ENCODE peak calls at places on chromosomes 4 and X, in eight cellular contexts. F is GF-D8, Z is fibroblast of mammary gland, P is NCI-H2081, R is KG1, S is G401, J is HT-29, O is Right ventricle myocardium superior. A is an unnamed sample.
A peak's percentile ranks its signal among the peaks of the same experiment; 100 is the strongest.

GRCh38 chr4:75018811-75019210 is 85.9 kb downstream of the PARM1 start:
- DNase-seq in F (no peak), Z (no peak), P (no peak), R (no peak), S (no peak), J (no peak), O (no peak), A (no peak)

GRCh38 chr4:72326692-72327632 is 242.1 kb downstream of the ADAMTS3 start:
- DNase-seq in F (no peak), Z (peak; percentile 57), P (peak; percentile 18), R (no peak), S (peak; percentile 23), J (peak; percentile 20), O (no peak), A (no peak)

GRCh38 chr4:151541438-151542071 is 132.6 kb downstream of the FHIP1A start:
- DNase-seq in F (no peak), Z (peak; percentile 98), P (peak; percentile 73), R (no peak), S (no peak), J (peak; percentile 19), O (no peak), A (peak; percentile 54)

GRCh38 chr4:127997534-127998388 is 32.6 kb downstream of the ABHD18 start:
- DNase-seq in F (no peak), Z (peak; percentile 57), P (no peak), R (no peak), S (no peak), J (peak; percentile 60), O (no peak), A (peak; percentile 6)

GRCh38 chrX:153703036-153703370 is 15.3 kb downstream of the SLC6A8 start:
- DNase-seq in F (no peak), Z (peak; percentile 79), P (no peak), R (no peak), S (peak; percentile 32), J (peak; percentile 74), O (peak; percentile 70), A (no peak)

GRCh38 chr4:53734584-53735363 is 143.5 kb upstream of the LNX1 start:
- DNase-seq in F (no peak), Z (peak; percentile 85), P (no peak), R (no peak), S (no peak), J (no peak), O (no peak), A (no peak)

GRCh38 chr4:102543030-102543505 is 41.9 kb downstream of the NFKB1 start:
- DNase-seq in F (no peak), Z (no peak), P (no peak), R (no peak), S (no peak), J (no peak), O (no peak), A (no peak)

GRCh38 chr4:16072168-16072567 is 11.7 kb downstream of the PROM1 start:
- DNase-seq in F (no peak), Z (no peak), P (no peak), R (no peak), S (no peak), J (no peak), O (no peak), A (no peak)